ENCODE peak calls at places on chromosomes 2 and 18, in four cellular contexts. I is activated B cell treated with CpG ODN at 0.5 μM for 24 hours, P is amniotic stem cell, J is germinal center. N is an unnamed sample.

GRCh38 chr2:12467303-12467702 is 249.4 kb upstream of the TRIB2 start:
- DNase-seq in I (no peak), P (no peak), J (no peak), N (no peak)

GRCh38 chr2:147487980-147488289 is 356.9 kb upstream of the ACVR2A start:
- DNase-seq in I (no peak), P (no peak), J (no peak), N (no peak)

GRCh38 chr2:62381672-62382071 is 124.3 kb downstream of the TMEM17 start:
- DNase-seq in I (no peak), P (no peak), J (no peak), N (no peak)

GRCh38 chr2:101823849-101824248 is 126.3 kb downstream of the MAP4K4 start:
- DNase-seq in I (no peak), P (no peak), J (no peak), N (no peak)

GRCh38 chr2:97974471-97974870 is 21.3 kb downstream of the TMEM131 start:
- DNase-seq in I (no peak), P (no peak), J (no peak), N (no peak)

GRCh38 chr2:110813896-110814295 is 81.5 kb downstream of the ACOXL start:
- DNase-seq in I (no peak), P (no peak), J (no peak), N (no peak)

GRCh38 chr18:9218052-9218451 is 81.5 kb downstream of the ANKRD12 start:
- DNase-seq in I (no peak), P (no peak), J (no peak), N (no peak)

GRCh38 chr2:15357186-15357585 is 203.9 kb downstream of the NBAS start:
- DNase-seq in I (no peak), P (no peak), J (no peak), N (no peak)